ENCODE peak calls at places on chromosomes 4 and X, in six cellular contexts. A is stimulated activated CD8-positive, alpha-beta memory T cell treated with anti-CD3 and anti-CD28 coated beads, Interleukin-7, amount 100 ng/mL, for 24 hours; E is activated CD8-positive, alpha-beta memory T cell treated with anti-CD3 and anti-CD28 coated beads for 48 hours; G is kidney epithelial cell; Z is EL; B is iris pigment epithelial cell. T is an unnamed sample.

GRCh38 chr4:57734104-57734503 is 623.9 kb upstream of the IGFBP7 start:
- DNase-seq in G (no peak), Z (no peak), B (no peak), E (no peak), A (no peak), T (no peak)

GRCh38 chrX:1164322-1165288 is 47.8 kb downstream of the CRLF2 start:
- DNase-seq in Z (peak), E (no peak), G (no peak), A (no peak), B (no peak), T (no peak)

GRCh38 chr4:127849505-127850234 is 31.0 kb upstream of the PLK4 start:
- DNase-seq in G (no peak), A (no peak), B (no peak), E (no peak), Z (no peak), T (no peak)

GRCh38 chr4:156723951-156724668 is 247.5 kb downstream of the PDGFC start:
- DNase-seq in Z (no peak), B (no peak), A (no peak), E (no peak), G (no peak), T (no peak)

GRCh38 chr4:105619193-105619931 is 66.9 kb downstream of the ARHGEF38 start:
- DNase-seq in B (no peak), A (no peak), E (no peak), G (peak), Z (no peak), T (no peak)

GRCh38 chr4:133668061-133668851 is 519.2 kb downstream of the PCDH10 start:
- DNase-seq in A (no peak), Z (no peak), B (no peak), G (no peak), E (no peak), T (no peak)

GRCh38 chrX:41875142-41875541 is 48.2 kb downstream of the CASK start:
- DNase-seq in Z (no peak), G (no peak), A (no peak), B (peak), E (no peak), T (no peak)

GRCh38 chr4:138861130-138861529 is 154.5 kb upstream of the NOCT start:
- DNase-seq in E (no peak), A (no peak), Z (peak), G (no peak), B (peak), T (no peak)

GRCh38 chr4:3770323-3771166 is 4.4 kb downstream of the ADRA2C start:
- DNase-seq in B (no peak), A (no peak), Z (no peak), G (no peak), E (no peak), T (no peak)

GRCh38 chr4:16450031-16450430 is 223.8 kb upstream of the TAPT1 start:
- DNase-seq in E (no peak), Z (no peak), B (no peak), G (no peak), A (no peak), T (no peak)

GRCh38 chr4:88108747-88109122 is 49.7 kb downstream of the ABCG2 start:
- DNase-seq in B (peak), E (no peak), A (no peak), Z (peak), G (no peak), T (peak)